ENCODE peak calls at places on chromosomes 12 and 14, in six cellular contexts. One of them, this sample, is unnamed.

GRCh38 chr12:89085421-89085820 is 266.9 kb downstream of the DUSP6 start:
- DNase-seq in dorsolateral prefrontal cortex: no peak
- DNase-seq in HCT116: no peak
- DNase-seq in heart left ventricle: peak; percentile 72
- DNase-seq in CD8-positive, alpha-beta T cell: no peak
- DNase-seq in A549: no peak
- DNase-seq in this sample: no peak

GRCh38 chr14:21041676-21042433 is at the start of gene RNASE7:
- DNase-seq in heart left ventricle: no peak
- DNase-seq in CD8-positive, alpha-beta T cell: no peak
- DNase-seq in HCT116: no peak
- DNase-seq in dorsolateral prefrontal cortex: no peak
- DNase-seq in A549: no peak
- DNase-seq in this sample: peak; percentile 90

GRCh38 chr14:64954491-64955240 is 12.1 kb upstream of the GPX2 start:
- DNase-seq in CD8-positive, alpha-beta T cell: no peak
- DNase-seq in HCT116: no peak
- DNase-seq in heart left ventricle: no peak
- DNase-seq in A549: no peak
- DNase-seq in dorsolateral prefrontal cortex: no peak
- DNase-seq in this sample: no peak

GRCh38 chr12:30827406-30828055 is 72.8 kb upstream of the CAPRIN2 start:
- DNase-seq in dorsolateral prefrontal cortex: no peak
- DNase-seq in CD8-positive, alpha-beta T cell: no peak
- DNase-seq in A549: no peak
- DNase-seq in heart left ventricle: no peak
- DNase-seq in HCT116: no peak
- DNase-seq in this sample: no peak

GRCh38 chr14:95098984-95099599 is 58.2 kb downstream of the DICER1 start:
- DNase-seq in A549: peak; percentile 39
- DNase-seq in heart left ventricle: no peak
- DNase-seq in CD8-positive, alpha-beta T cell: no peak
- DNase-seq in dorsolateral prefrontal cortex: peak; percentile 67
- DNase-seq in HCT116: peak; percentile 40
- DNase-seq in this sample: peak; percentile 45

GRCh38 chr14:72844528-72844927 is 49.4 kb downstream of the DPF3 start:
- DNase-seq in A549: no peak
- DNase-seq in HCT116: no peak
- DNase-seq in dorsolateral prefrontal cortex: no peak
- DNase-seq in CD8-positive, alpha-beta T cell: no peak
- DNase-seq in heart left ventricle: no peak
- DNase-seq in this sample: no peak

GRCh38 chr14:21486640-21487087 is 9.7 kb downstream of the TOX4 start:
- DNase-seq in A549: no peak
- DNase-seq in dorsolateral prefrontal cortex: no peak
- DNase-seq in HCT116: no peak
- DNase-seq in CD8-positive, alpha-beta T cell: no peak
- DNase-seq in heart left ventricle: no peak
- DNase-seq in this sample: no peak

GRCh38 chr12:12531194-12531593 is 31.5 kb downstream of the DUSP16 start:
- DNase-seq in dorsolateral prefrontal cortex: no peak
- DNase-seq in HCT116: no peak
- DNase-seq in CD8-positive, alpha-beta T cell: no peak
- DNase-seq in A549: no peak
- DNase-seq in heart left ventricle: no peak
- DNase-seq in this sample: no peak

GRCh38 chr12:80590085-80590484 is 117.3 kb upstream of the MYF6 start:
- DNase-seq in CD8-positive, alpha-beta T cell: no peak
- DNase-seq in dorsolateral prefrontal cortex: no peak
- DNase-seq in A549: no peak
- DNase-seq in HCT116: no peak
- DNase-seq in heart left ventricle: no peak
- DNase-seq in this sample: no peak

GRCh38 chr14:30855345-30856037 is 18.9 kb upstream of the COCH start:
- DNase-seq in heart left ventricle: no peak
- DNase-seq in HCT116: no peak
- DNase-seq in A549: no peak
- DNase-seq in CD8-positive, alpha-beta T cell: no peak
- DNase-seq in dorsolateral prefrontal cortex: no peak
- DNase-seq in this sample: no peak

GRCh38 chr14:78005325-78005724 is 164.8 kb upstream of the NRXN3 start:
- DNase-seq in CD8-positive, alpha-beta T cell: no peak
- DNase-seq in dorsolateral prefrontal cortex: no peak
- DNase-seq in HCT116: peak; percentile 81
- DNase-seq in A549: peak; percentile 17
- DNase-seq in heart left ventricle: no peak
- DNase-seq in this sample: peak; percentile 87

GRCh38 chr12:12561305-12562015 is 1.2 kb downstream of the DUSP16 start:
- DNase-seq in heart left ventricle: peak; percentile 86
- DNase-seq in HCT116: no peak
- DNase-seq in CD8-positive, alpha-beta T cell: peak; percentile 76
- DNase-seq in dorsolateral prefrontal cortex: peak; percentile 65
- DNase-seq in A549: no peak
- DNase-seq in this sample: no peak

GRCh38 chr14:34355584-34356266 is 106.3 kb downstream of the SPTSSA start:
- DNase-seq in dorsolateral prefrontal cortex: peak; percentile 33
- DNase-seq in HCT116: no peak
- DNase-seq in A549: no peak
- DNase-seq in CD8-positive, alpha-beta T cell: no peak
- DNase-seq in heart left ventricle: no peak
- DNase-seq in this sample: peak; percentile 49

DNA sequence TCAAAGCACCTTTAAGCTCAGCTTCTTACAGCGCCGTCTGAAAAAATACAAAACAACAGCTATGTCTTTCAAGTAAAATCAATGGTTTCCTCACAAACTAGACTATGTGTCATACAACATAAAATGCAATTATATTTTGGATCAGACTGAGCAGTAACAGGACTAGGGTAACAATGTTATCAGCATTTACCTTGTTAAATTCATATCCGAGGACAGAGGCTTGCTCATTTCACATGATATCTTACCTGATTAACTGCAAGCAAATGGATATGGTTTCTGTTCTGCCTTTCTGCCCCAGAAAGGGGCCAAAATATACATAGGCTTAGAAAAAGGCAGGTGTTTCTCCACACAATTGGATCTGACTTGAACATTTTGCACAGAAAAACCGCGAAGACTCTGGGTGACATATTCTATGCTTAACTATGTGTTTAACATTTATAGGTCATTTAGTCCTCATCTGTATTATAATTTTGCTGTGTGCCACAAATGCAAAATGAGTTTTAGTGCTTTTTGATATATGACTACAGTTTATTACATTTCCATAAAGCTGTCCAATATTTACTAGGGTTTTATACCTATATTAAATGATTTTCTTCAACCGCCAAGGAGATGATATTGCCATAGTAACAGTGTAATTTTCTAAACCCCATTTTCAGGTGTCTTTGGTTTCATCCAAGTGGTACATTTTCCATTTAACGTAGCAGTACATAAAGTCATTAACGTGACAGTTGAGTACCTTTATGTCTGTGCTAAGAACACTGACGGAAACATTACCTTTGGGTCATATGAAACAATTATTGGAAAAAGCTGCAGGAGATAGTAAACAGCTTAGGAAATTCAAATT is 249.3 kb upstream of the KRR1 start:
- DNase-seq in heart left ventricle: no peak
- DNase-seq in HCT116: no peak
- DNase-seq in CD8-positive, alpha-beta T cell: no peak
- DNase-seq in A549: no peak
- DNase-seq in dorsolateral prefrontal cortex: no peak
- DNase-seq in this sample: no peak
- H3K27ac ChIP-seq in heart left ventricle: no peak overlapping the region
- H3K27ac ChIP-seq in HCT116: peak overlapping the region; percentile 100
- H3K27ac ChIP-seq in CD8-positive, alpha-beta T cell: no peak overlapping the region
- H3K27ac ChIP-seq in A549: peak overlapping the region; percentile 77
- H3K27ac ChIP-seq in dorsolateral prefrontal cortex: no peak overlapping the region
- H3K27ac ChIP-seq in this sample: no peak overlapping the region

GRCh38 chr12:98582093-98582492 is 11.4 kb upstream of the SLC25A3 start:
- DNase-seq in dorsolateral prefrontal cortex: no peak
- DNase-seq in HCT116: peak; percentile 40
- DNase-seq in CD8-positive, alpha-beta T cell: no peak
- DNase-seq in heart left ventricle: no peak
- DNase-seq in A549: no peak
- DNase-seq in this sample: no peak
- H3K27ac ChIP-seq in dorsolateral prefrontal cortex: no peak overlapping the region
- H3K27ac ChIP-seq in HCT116: no peak overlapping the region
- H3K27ac ChIP-seq in CD8-positive, alpha-beta T cell: no peak overlapping the region
- H3K27ac ChIP-seq in heart left ventricle: no peak overlapping the region
- H3K27ac ChIP-seq in A549: no peak overlapping the region
- H3K27ac ChIP-seq in this sample: no peak overlapping the region

GRCh38 chr12:32273712-32274111 is 125.6 kb upstream of the FGD4 start:
- DNase-seq in dorsolateral prefrontal cortex: no peak
- DNase-seq in heart left ventricle: no peak
- DNase-seq in CD8-positive, alpha-beta T cell: peak; percentile 76
- DNase-seq in A549: no peak
- DNase-seq in HCT116: no peak
- DNase-seq in this sample: no peak
- H3K27ac ChIP-seq in dorsolateral prefrontal cortex: no peak overlapping the region
- H3K27ac ChIP-seq in heart left ventricle: no peak overlapping the region
- H3K27ac ChIP-seq in CD8-positive, alpha-beta T cell: peak overlapping the region; percentile 36
- H3K27ac ChIP-seq in A549: peak overlapping the region; percentile 73
- H3K27ac ChIP-seq in HCT116: no peak overlapping the region
- H3K27ac ChIP-seq in this sample: no peak overlapping the region

GRCh38 chr12:123142948-123143752 is 7.7 kb downstream of the PITPNM2 start:
- DNase-seq in CD8-positive, alpha-beta T cell: no peak
- DNase-seq in heart left ventricle: no peak
- DNase-seq in HCT116: peak; percentile 38
- DNase-seq in A549: no peak
- DNase-seq in dorsolateral prefrontal cortex: no peak
- DNase-seq in this sample: no peak

GRCh38 chr12:123139926-123140674 is 10.8 kb downstream of the PITPNM2 start:
- DNase-seq in HCT116: no peak
- DNase-seq in dorsolateral prefrontal cortex: no peak
- DNase-seq in CD8-positive, alpha-beta T cell: no peak
- DNase-seq in heart left ventricle: no peak
- DNase-seq in A549: no peak
- DNase-seq in this sample: no peak

GRCh38 chr12:123140675-123141614 is 9.9 kb downstream of the PITPNM2 start:
- DNase-seq in CD8-positive, alpha-beta T cell: no peak
- DNase-seq in HCT116: no peak
- DNase-seq in dorsolateral prefrontal cortex: no peak
- DNase-seq in heart left ventricle: no peak
- DNase-seq in A549: no peak
- DNase-seq in this sample: no peak

GRCh38 chr12:123142518-123142840 is 8.4 kb downstream of the PITPNM2 start:
- DNase-seq in A549: no peak
- DNase-seq in dorsolateral prefrontal cortex: no peak
- DNase-seq in HCT116: no peak
- DNase-seq in heart left ventricle: no peak
- DNase-seq in CD8-positive, alpha-beta T cell: no peak
- DNase-seq in this sample: no peak

DNA sequence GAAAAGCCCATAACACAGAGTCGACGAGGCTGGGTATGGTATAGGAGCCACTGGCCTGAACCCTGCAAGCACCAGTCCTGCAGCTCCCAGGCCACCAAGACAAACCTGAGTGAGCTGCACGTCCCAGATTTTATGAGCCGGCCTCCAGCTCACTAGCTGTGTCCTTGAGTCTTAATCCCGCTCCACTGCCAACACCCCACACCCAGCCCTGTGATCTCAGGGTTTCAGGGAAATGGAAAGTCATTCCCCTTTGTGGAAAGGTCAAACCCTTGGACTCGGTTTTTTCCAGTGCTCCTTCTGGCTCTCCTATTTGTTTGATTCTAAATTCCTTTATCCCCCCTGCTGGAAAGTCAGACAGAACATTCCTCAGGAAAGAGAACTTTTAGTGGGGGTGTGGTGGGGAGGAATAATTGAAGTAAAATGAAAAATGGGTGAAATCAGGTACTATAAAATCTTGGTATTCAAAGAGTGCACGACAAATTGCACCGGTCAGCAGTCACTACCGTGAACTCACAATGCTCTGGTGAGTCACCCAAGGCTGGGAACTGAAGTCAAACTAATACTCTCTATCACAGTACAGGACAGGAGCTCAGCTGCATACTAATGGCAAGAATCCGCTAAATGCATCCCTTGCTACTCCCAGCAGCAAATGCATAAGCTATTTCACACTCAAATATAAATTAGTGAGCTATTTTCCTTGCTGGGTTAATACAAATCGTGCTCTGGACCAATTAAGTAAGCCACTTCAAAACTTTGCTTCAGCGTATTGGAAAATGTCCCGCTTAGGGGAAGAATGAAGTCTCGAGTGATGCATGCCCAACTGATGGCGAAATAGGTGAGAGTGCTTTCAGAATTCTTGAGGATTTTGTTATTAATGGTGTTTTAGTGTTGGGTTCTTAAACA is 9.0 kb downstream of the PITPNM2 start:
- DNase-seq in HCT116: peak; percentile 33
- DNase-seq in A549: no peak
- DNase-seq in dorsolateral prefrontal cortex: no peak
- DNase-seq in CD8-positive, alpha-beta T cell: no peak
- DNase-seq in heart left ventricle: no peak
- DNase-seq in this sample: peak; percentile 39
- H3K27ac ChIP-seq in HCT116: peak overlapping the region; percentile 86
- H3K27ac ChIP-seq in A549: peak overlapping the region; percentile 91
- H3K27ac ChIP-seq in dorsolateral prefrontal cortex: peak overlapping the region; percentile 84
- H3K27ac ChIP-seq in CD8-positive, alpha-beta T cell: no peak overlapping the region
- H3K27ac ChIP-seq in heart left ventricle: peak overlapping the region; percentile 86
- H3K27ac ChIP-seq in this sample: peak overlapping the region; percentile 49

DNA sequence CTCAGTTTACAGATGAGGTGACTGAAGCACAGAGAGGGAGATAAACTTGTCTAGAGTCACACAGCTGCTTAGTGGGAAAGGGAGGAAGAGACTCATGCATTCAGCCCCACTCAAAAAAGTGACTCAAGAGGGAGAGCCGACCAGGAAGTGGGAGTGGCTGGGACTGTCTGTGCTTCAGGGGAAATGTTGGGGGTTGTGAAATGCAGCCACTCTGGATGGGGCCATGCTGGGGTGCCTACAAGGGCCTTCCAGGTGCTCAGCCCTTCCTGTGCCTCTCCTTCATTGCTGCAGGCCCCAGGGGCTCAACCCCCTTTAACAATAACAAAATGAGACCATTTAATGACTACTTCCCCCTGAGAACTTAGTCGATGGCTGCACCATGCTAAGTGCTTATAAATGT is 41.8 kb downstream of the CACNA1C start:
- DNase-seq in HCT116: no peak
- DNase-seq in dorsolateral prefrontal cortex: no peak
- DNase-seq in A549: no peak
- DNase-seq in heart left ventricle: no peak
- DNase-seq in CD8-positive, alpha-beta T cell: no peak
- DNase-seq in this sample: no peak
- H3K27ac ChIP-seq in HCT116: no peak overlapping the region
- H3K27ac ChIP-seq in dorsolateral prefrontal cortex: no peak overlapping the region
- H3K27ac ChIP-seq in A549: no peak overlapping the region
- H3K27ac ChIP-seq in heart left ventricle: peak overlapping the region; percentile 85
- H3K27ac ChIP-seq in CD8-positive, alpha-beta T cell: no peak overlapping the region
- H3K27ac ChIP-seq in this sample: no peak overlapping the region

DNA sequence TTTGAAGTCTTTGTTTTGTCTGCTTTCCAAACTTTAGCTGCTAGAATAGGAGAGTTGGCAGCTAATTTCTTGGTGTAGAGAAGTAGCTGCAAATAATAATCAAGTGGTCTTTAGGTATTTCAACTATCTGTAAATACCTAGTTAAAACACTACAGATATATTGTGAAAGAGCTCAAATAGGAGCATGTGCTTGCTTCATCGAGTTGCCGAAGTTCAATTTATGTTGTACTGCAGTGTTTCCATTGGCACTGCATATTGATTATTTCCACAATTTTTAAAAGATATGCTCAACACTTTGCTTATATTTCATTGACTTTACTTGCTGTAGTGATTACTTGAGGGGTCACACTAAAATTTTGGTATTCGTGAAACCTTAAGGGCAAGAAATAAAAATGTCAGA is 131.6 kb upstream of the BMP4 start:
- DNase-seq in HCT116: no peak
- DNase-seq in CD8-positive, alpha-beta T cell: no peak
- DNase-seq in dorsolateral prefrontal cortex: no peak
- DNase-seq in A549: no peak
- DNase-seq in heart left ventricle: no peak
- DNase-seq in this sample: no peak
- H3K27ac ChIP-seq in HCT116: no peak overlapping the region
- H3K27ac ChIP-seq in CD8-positive, alpha-beta T cell: no peak overlapping the region
- H3K27ac ChIP-seq in dorsolateral prefrontal cortex: no peak overlapping the region
- H3K27ac ChIP-seq in A549: no peak overlapping the region
- H3K27ac ChIP-seq in heart left ventricle: no peak overlapping the region
- H3K27ac ChIP-seq in this sample: no peak overlapping the region

This sample was measured in RWPE1.